ENCODE peak calls at places on chromosomes 2 and 18, in ten cellular contexts. P is cardiac muscle cell, Z is aorta, K is thoracic aorta, Y is mesendoderm, Q is upper lobe of right lung, W is mammary epithelial cell, O is gastrocnemius medialis, H is body of pancreas, B is lung. G is an unnamed sample.

GRCh38 chr2:45602624-45603023 is 8.4 kb downstream of the SRBD1 start:
- DNase-seq in P (no peak), Z (no peak), K (no peak), Y (no peak), Q (no peak), W (no peak), O (no peak), H (no peak), B (no peak), G (no peak)

GRCh38 chr2:10776231-10776977 is 36.2 kb downstream of the PDIA6 start:
- DNase-seq in P (no peak), Z (no peak), K (no peak), Y (no peak), Q (peak; percentile 45), W (no peak), O (no peak), H (no peak), B (no peak), G (no peak)

GRCh38 chr2:235091983-235092382 is 140.2 kb downstream of the SH3BP4 start:
- DNase-seq in P (no peak), Z (no peak), K (no peak), Y (no peak), Q (no peak), W (no peak), O (no peak), H (no peak), B (no peak), G (no peak)

GRCh38 chr2:188629890-188630483 is 338.3 kb downstream of the GULP1 start:
- DNase-seq in P (no peak), Z (peak; percentile 54), K (no peak), Y (no peak), Q (no peak), W (no peak), O (no peak), H (no peak), B (no peak), G (no peak)

GRCh38 chr2:10733584-10733958 is 12.1 kb downstream of the ATP6V1C2 start:
- DNase-seq in P (peak; percentile 33), Z (no peak), K (no peak), Y (no peak), Q (no peak), W (no peak), O (no peak), H (no peak), B (no peak), G (no peak)

GRCh38 chr2:171289336-171289735 is 128.6 kb upstream of the TLK1 start:
- DNase-seq in P (no peak), Z (no peak), K (no peak), Y (no peak), Q (no peak), W (no peak), O (no peak), H (no peak), B (no peak), G (no peak)

GRCh38 chr2:11370377-11371098 is 26.1 kb upstream of the ROCK2 start:
- DNase-seq in P (no peak), Z (no peak), K (no peak), Y (no peak), Q (no peak), W (peak; percentile 84), O (no peak), H (peak; percentile 65), B (peak; percentile 48), G (no peak)

GRCh38 chr2:120703330-120703994 is 32.2 kb upstream of the GLI2 start:
- DNase-seq in P (no peak), Z (no peak), K (no peak), Y (no peak), Q (peak; percentile 20), W (peak; percentile 69), O (no peak), H (no peak), B (no peak), G (no peak)

GRCh38 chr2:19099181-19099580 is 259.2 kb downstream of the OSR1 start:
- DNase-seq in P (no peak), Z (no peak), K (no peak), Y (no peak), Q (no peak), W (no peak), O (no peak), H (no peak), B (no peak), G (no peak)

GRCh38 chr2:19102696-19103403 is 255.6 kb downstream of the OSR1 start:
- DNase-seq in P (no peak), Z (no peak), K (no peak), Y (no peak), Q (no peak), W (no peak), O (no peak), H (no peak), B (no peak), G (no peak)

GRCh38 chr2:19098467-19099160 is 259.8 kb downstream of the OSR1 start:
- DNase-seq in P (no peak), Z (no peak), K (no peak), Y (no peak), Q (no peak), W (no peak), O (no peak), H (no peak), B (no peak), G (no peak)

GRCh38 chr2:19101968-19102367 is 256.5 kb downstream of the OSR1 start:
- DNase-seq in P (no peak), Z (no peak), K (no peak), Y (no peak), Q (no peak), W (no peak), O (no peak), H (no peak), B (no peak), G (no peak)

GRCh38 chr2:19100570-19100969 is 257.9 kb downstream of the OSR1 start:
- DNase-seq in P (no peak), Z (no peak), K (no peak), Y (no peak), Q (no peak), W (no peak), O (no peak), H (no peak), B (no peak), G (no peak)
- H3K27ac ChIP-seq in P (no peak overlapping the region), Z (no peak overlapping the region), K (no peak overlapping the region), Y (no peak overlapping the region), Q (no peak overlapping the region), W (no peak overlapping the region), O (no peak overlapping the region), H (no peak overlapping the region), B (no peak overlapping the region), G (no peak overlapping the region)

DNA sequence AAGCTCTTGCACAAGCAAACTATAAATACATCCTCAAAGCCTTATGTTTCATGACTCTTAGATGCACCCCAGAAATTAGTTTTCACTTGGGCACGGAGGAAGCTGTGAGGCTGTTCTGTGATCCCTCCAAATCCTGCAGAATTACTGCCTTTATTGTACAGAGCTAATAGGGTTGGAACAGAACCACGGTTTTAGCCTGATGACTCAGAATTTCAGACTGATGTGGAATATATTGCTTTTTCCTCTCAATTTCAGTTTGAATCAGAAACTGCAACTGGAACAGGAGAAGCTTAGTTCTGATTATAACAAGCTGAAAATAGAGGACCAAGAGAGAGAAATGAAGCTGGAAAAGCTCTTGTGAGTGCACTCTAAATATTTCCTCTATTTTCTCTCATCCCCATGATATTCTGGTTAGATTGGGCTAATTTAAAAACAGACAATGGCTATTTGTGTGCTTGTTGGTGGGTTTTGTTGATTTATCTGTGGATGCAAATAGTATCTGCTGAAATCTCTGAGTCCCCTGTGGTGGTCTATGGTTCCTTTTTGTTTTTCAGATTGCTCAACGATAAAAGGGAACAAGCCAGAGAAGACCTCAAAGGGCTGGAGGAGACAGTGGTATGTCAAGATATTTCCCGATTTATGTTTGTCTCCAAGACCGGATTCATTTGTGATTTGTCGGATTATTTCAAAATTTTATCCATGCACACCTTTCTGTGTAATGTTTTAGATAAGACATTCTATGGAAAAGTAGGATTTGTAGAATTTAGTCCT is 38.1 kb upstream of the LYPD6B start:
- DNase-seq in P (no peak), Z (no peak), K (no peak), Y (peak; percentile 46), Q (no peak), W (no peak), O (no peak), H (no peak), B (no peak), G (no peak)
- H3K4me3 ChIP-seq in P (no peak overlapping the region), Z (no peak overlapping the region), K (no peak overlapping the region), Y (no peak overlapping the region), Q (no peak overlapping the region), W (no peak overlapping the region), O (no peak overlapping the region), H (no peak overlapping the region), B (no peak overlapping the region), G (no peak overlapping the region)

GRCh38 chr2:230969673-230970015 is 26.3 kb upstream of the SPATA3 start:
- DNase-seq in P (no peak), Z (no peak), K (no peak), Y (no peak), Q (no peak), W (no peak), O (no peak), H (no peak), B (no peak), G (no peak)

GRCh38 chr2:230976671-230977171 is 19.2 kb upstream of the SPATA3 start:
- DNase-seq in P (no peak), Z (no peak), K (no peak), Y (no peak), Q (no peak), W (no peak), O (no peak), H (no peak), B (no peak), G (no peak)

GRCh38 chr2:230972046-230972445 is 23.9 kb upstream of the SPATA3 start:
- DNase-seq in P (no peak), Z (no peak), K (no peak), Y (no peak), Q (no peak), W (no peak), O (no peak), H (no peak), B (no peak), G (no peak)

GRCh38 chr2:230975927-230976326 is 20.0 kb upstream of the SPATA3 start:
- DNase-seq in P (no peak), Z (no peak), K (no peak), Y (no peak), Q (no peak), W (no peak), O (no peak), H (no peak), B (no peak), G (no peak)

DNA sequence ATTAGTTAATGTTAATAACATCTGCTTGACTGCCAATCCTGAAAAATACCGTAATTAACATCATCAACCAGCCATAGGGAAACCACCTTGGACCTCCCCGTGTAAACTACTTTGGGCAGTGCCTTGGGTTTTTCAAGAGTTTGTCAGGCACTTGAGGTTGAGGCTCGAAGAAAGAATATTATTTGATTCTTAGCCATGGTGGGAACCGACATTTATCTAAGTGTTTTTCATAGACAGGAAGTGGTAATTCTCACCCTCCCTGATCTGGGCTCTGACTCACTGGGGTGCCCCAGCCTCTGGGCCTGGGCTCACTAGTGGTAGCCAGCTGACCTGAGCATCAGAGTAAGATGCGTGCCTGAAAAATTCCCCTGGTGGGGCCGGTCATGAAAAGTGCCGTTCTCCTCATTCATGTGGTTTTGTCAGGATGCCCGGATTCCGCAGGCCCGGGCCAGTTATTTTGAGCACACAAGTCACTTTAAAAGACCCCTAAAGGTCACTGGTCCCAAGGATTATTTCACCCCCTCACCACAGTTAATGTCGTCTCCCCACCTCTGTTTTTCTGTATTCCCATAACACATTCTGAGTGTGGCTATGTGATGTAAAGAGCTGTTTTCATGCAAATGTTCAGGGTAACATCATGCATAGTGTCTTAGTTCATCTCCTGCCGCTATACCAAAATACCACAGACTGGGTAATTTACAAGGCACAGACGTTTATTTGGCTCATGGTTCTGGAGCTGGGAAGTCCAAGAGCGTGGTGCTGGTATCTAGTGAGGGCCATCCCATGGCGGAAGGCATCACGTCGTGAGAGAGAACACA is 21.6 kb upstream of the SPATA3 start:
- DNase-seq in P (no peak), Z (no peak), K (no peak), Y (no peak), Q (no peak), W (peak; percentile 86), O (no peak), H (no peak), B (no peak), G (peak; percentile 92)
- H3K27ac ChIP-seq in P (no peak overlapping the region), Z (no peak overlapping the region), K (no peak overlapping the region), Y (no peak overlapping the region), Q (no peak overlapping the region), W (no peak overlapping the region), O (no peak overlapping the region), H (no peak overlapping the region), B (no peak overlapping the region), G (peak overlapping the region; percentile 33)

GRCh38 chr18:34222396-34223163 is 2.1 kb downstream of the NOL4 start:
- DNase-seq in P (peak; percentile 51), Z (peak; percentile 41), K (no peak), Y (peak; percentile 82), Q (peak; percentile 64), W (peak; percentile 38), O (no peak), H (no peak), B (no peak), G (no peak)

GRCh38 chr18:34223893-34224422 is 755 bp downstream of the NOL4 start:
- DNase-seq in P (no peak), Z (no peak), K (no peak), Y (no peak), Q (no peak), W (no peak), O (no peak), H (no peak), B (no peak), G (no peak)

GRCh38 chr18:34222025-34222395 is 2.7 kb downstream of the NOL4 start:
- DNase-seq in P (peak; percentile 39), Z (no peak), K (no peak), Y (peak; percentile 56), Q (no peak), W (no peak), O (no peak), H (no peak), B (no peak), G (no peak)

GRCh38 chr18:34224423-34225217 is at the start of gene NOL4:
- DNase-seq in P (peak; percentile 95), Z (peak; percentile 45), K (no peak), Y (peak; percentile 99), Q (peak; percentile 75), W (peak; percentile 39), O (no peak), H (peak; percentile 53), B (peak; percentile 48), G (no peak)

GRCh38 chr18:34223164-34223892 is 1.4 kb downstream of the NOL4 start:
- DNase-seq in P (peak; percentile 49), Z (no peak), K (no peak), Y (peak; percentile 71), Q (no peak), W (peak; percentile 6), O (no peak), H (no peak), B (no peak), G (no peak)
- H3K4me3 ChIP-seq in P (peak overlapping the region; percentile 62), Z (peak overlapping the region; percentile 62), K (peak overlapping the region; percentile 77), Y (peak overlapping the region; percentile 39), Q (peak overlapping the region; percentile 39), W (no peak overlapping the region), O (peak overlapping the region; percentile 50), H (no peak overlapping the region), B (no peak overlapping the region), G (no peak overlapping the region)

G was measured in CD8-positive, alpha-beta memory T cell.